ENCODE peak calls at places on chromosomes 6 and 20, in five cellular contexts. F is NCI-H460; H is activated T-helper 9 cell treated with anti-CD3 and anti-CD28 coated beads, Interleukin-2, amount 50 U/mL, for 16 hours; O is NCI-H2171; Q is effector CD4-positive, alpha-beta T cell. I is an unnamed sample.

GRCh38 chr6:73640179-73640750 is 13.5 kb downstream of the SLC17A5 start:
- DNase-seq in F (no peak), H (no peak), O (no peak), Q (no peak), I (no peak)

GRCh38 chr6:7921582-7922199 is 11.1 kb upstream of the TXNDC5 start:
- DNase-seq in F (no peak), H (no peak), O (no peak), Q (no peak), I (no peak)

GRCh38 chr6:5679696-5680494 is 326.8 kb downstream of the NRN1 start:
- DNase-seq in F (no peak), H (no peak), O (no peak), Q (no peak), I (no peak)

GRCh38 chr6:1262704-1263038 is 49.2 kb upstream of the FOXQ1 start:
- DNase-seq in F (no peak), H (no peak), O (no peak), Q (no peak), I (no peak)

GRCh38 chr6:19668710-19669109 is 168.5 kb upstream of the ID4 start:
- DNase-seq in F (no peak), H (no peak), O (no peak), Q (no peak), I (no peak)

GRCh38 chr6:170102582-170103481 is 188.0 kb downstream of the DLL1 start:
- DNase-seq in F (no peak), H (no peak), O (no peak), Q (no peak), I (no peak)

GRCh38 chr6:138981416-138981815 is 6.6 kb downstream of the REPS1 start:
- DNase-seq in F (no peak), H (no peak), O (no peak), Q (no peak), I (no peak)

GRCh38 chr6:3786131-3786530 is 34.6 kb upstream of the PXDC1 start:
- DNase-seq in F (no peak), H (no peak), O (no peak), Q (no peak), I (no peak)

GRCh38 chr20:53606364-53606985 is 12.8 kb upstream of the ZNF217 start:
- DNase-seq in F (no peak), H (no peak), O (no peak), Q (no peak), I (peak; percentile 50)

GRCh38 chr6:33714385-33715040 is 3.0 kb upstream of the UQCC2 start:
- DNase-seq in F (no peak), H (no peak), O (no peak), Q (no peak), I (no peak)

GRCh38 chr6:44002591-44003344 is 124.5 kb downstream of the MRPL14 start:
- DNase-seq in F (no peak), H (peak; percentile 40), O (peak; percentile 60), Q (peak; percentile 19), I (no peak)

GRCh38 chr6:20056350-20056992 is 155.8 kb downstream of the MBOAT1 start:
- DNase-seq in F (peak; percentile 31), H (no peak), O (peak; percentile 80), Q (no peak), I (peak; percentile 10)

GRCh38 chr20:11677445-11678235 is 240.1 kb upstream of the BTBD3 start:
- DNase-seq in F (no peak), H (no peak), O (no peak), Q (no peak), I (no peak)

GRCh38 chr20:32820698-32821378 is 1.1 kb downstream of the MAPRE1 start:
- DNase-seq in F (no peak), H (no peak), O (no peak), Q (no peak), I (no peak)

GRCh38 chr6:156718647-156719394 is 58.4 kb upstream of the ARID1B start:
- DNase-seq in F (no peak), H (no peak), O (peak; percentile 38), Q (no peak), I (no peak)

GRCh38 chr6:27091661-27092315 is 155.7 kb upstream of the PRSS16 start:
- DNase-seq in F (peak; percentile 62), H (no peak), O (no peak), Q (no peak), I (peak; percentile 29)

GRCh38 chr6:16802071-16802470 is 40.8 kb upstream of the ATXN1 start:
- DNase-seq in F (no peak), H (no peak), O (no peak), Q (no peak), I (no peak)

GRCh38 chr6:36054965-36055364 is 27.4 kb downstream of the MAPK14 start:
- DNase-seq in F (no peak), H (no peak), O (no peak), Q (no peak), I (no peak)

GRCh38 chr6:1657116-1657776 is 47.5 kb downstream of the FOXC1 start:
- DNase-seq in F (no peak), H (no peak), O (no peak), Q (no peak), I (no peak)

GRCh38 chr20:43963872-43964791 is 49.5 kb downstream of the TOX2 start:
- DNase-seq in F (no peak), H (no peak), O (peak; percentile 72), Q (peak; percentile 29), I (peak; percentile 61)

GRCh38 chr20:3101251-3101650 is 16.7 kb upstream of the AVP start:
- DNase-seq in F (no peak), H (no peak), O (no peak), Q (no peak), I (no peak)

I was measured in smooth muscle cell of the brain vasculature.